ENCODE peak calls at places on chromosome 12, in four cellular contexts. One of them, this sample, is unnamed.

GRCh38 chr12:7995266-7995963 is 37.1 kb upstream of the FOXJ2 start:
- DNase-seq in GM23338: peak
- DNase-seq in mesendoderm: peak
- DNase-seq in astrocyte: peak
- DNase-seq in this sample: peak

GRCh38 chr12:129934977-129935376 is 31.2 kb upstream of the TMEM132D start:
- DNase-seq in GM23338: no peak
- DNase-seq in mesendoderm: no peak
- DNase-seq in astrocyte: no peak
- DNase-seq in this sample: no peak

GRCh38 chr12:122449317-122449716 is 26.8 kb upstream of the CLIP1 start:
- DNase-seq in mesendoderm: no peak
- DNase-seq in astrocyte: peak
- DNase-seq in GM23338: no peak
- DNase-seq in this sample: peak

GRCh38 chr12:125194999-125195398 is 129.8 kb downstream of the AACS start:
- DNase-seq in astrocyte: no peak
- DNase-seq in mesendoderm: no peak
- DNase-seq in GM23338: no peak
- DNase-seq in this sample: no peak

GRCh38 chr12:126384029-126384564 is 1318.9 kb downstream of the AACS start:
- DNase-seq in GM23338: no peak
- DNase-seq in mesendoderm: no peak
- DNase-seq in astrocyte: peak
- DNase-seq in this sample: peak

GRCh38 chr12:54026640-54027441 is 1.4 kb upstream of the HOXC6 start:
- DNase-seq in GM23338: no peak
- DNase-seq in astrocyte: no peak
- DNase-seq in mesendoderm: no peak
- DNase-seq in this sample: no peak

GRCh38 chr12:6692888-6693287 is 3.7 kb upstream of the ZNF384 start:
- DNase-seq in GM23338: peak
- DNase-seq in mesendoderm: no peak
- DNase-seq in astrocyte: no peak
- DNase-seq in this sample: no peak

GRCh38 chr12:89098390-89099102 is 253.8 kb downstream of the DUSP6 start:
- DNase-seq in GM23338: peak
- DNase-seq in astrocyte: peak
- DNase-seq in mesendoderm: peak
- DNase-seq in this sample: peak

GRCh38 chr12:66776974-66777373 is 98.1 kb upstream of the GRIP1 start:
- DNase-seq in mesendoderm: no peak
- DNase-seq in astrocyte: no peak
- DNase-seq in GM23338: no peak
- DNase-seq in this sample: no peak

GRCh38 chr12:97752129-97752528 is 289.5 kb downstream of the RMST start:
- DNase-seq in mesendoderm: no peak
- DNase-seq in GM23338: no peak
- DNase-seq in astrocyte: peak
- DNase-seq in this sample: no peak

GRCh38 chr12:130041983-130042812 is 120.1 kb upstream of the FZD10 start:
- DNase-seq in GM23338: peak
- DNase-seq in mesendoderm: peak
- DNase-seq in astrocyte: no peak
- DNase-seq in this sample: no peak

GRCh38 chr12:47156167-47156736 is 76.5 kb upstream of the AMIGO2 start:
- DNase-seq in GM23338: no peak
- DNase-seq in mesendoderm: peak
- DNase-seq in astrocyte: peak
- DNase-seq in this sample: peak

DNA sequence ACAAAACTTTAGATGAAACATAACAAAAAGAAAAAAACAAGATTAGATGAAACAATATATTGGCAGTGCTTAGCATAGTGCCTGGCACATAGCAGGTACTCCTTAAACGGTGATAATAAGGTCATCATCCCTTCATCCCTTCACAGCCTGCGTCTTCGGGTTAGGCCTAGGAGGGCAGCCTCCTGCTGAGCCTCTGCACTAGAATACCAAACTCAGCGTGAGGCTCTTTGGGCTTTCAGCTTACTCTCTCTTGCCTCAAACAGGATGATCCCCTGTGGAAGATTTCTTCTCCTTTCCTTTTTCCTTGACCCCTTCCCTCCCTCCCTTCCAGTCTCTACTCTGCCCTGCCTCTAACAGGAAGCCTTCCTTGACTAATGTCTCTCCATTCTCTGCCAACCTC is 14.4 kb upstream of the FIGNL2 start:
- DNase-seq in astrocyte: no peak
- DNase-seq in mesendoderm: peak
- DNase-seq in GM23338: peak
- DNase-seq in this sample: no peak
- H3K4me2 ChIP-seq in astrocyte: no peak
- H3K4me2 ChIP-seq in mesendoderm: peak
- H3K4me2 ChIP-seq in GM23338: peak
- H3K4me2 ChIP-seq in this sample: no peak

GRCh38 chr12:1357711-1358110 is 236.7 kb downstream of the FBXL14 start:
- DNase-seq in mesendoderm: no peak
- DNase-seq in GM23338: no peak
- DNase-seq in astrocyte: no peak
- DNase-seq in this sample: no peak
- H3K4me2 ChIP-seq in mesendoderm: no peak
- H3K4me2 ChIP-seq in GM23338: no peak
- H3K4me2 ChIP-seq in astrocyte: no peak
- H3K4me2 ChIP-seq in this sample: no peak

GRCh38 chr12:43763769-43764168 is 5.0 kb downstream of the IRAK4 start:
- DNase-seq in mesendoderm: peak
- DNase-seq in astrocyte: no peak
- DNase-seq in GM23338: no peak
- DNase-seq in this sample: peak

GRCh38 chr12:43758728-43759563 is at the start of the genes IRAK4 and PUS7L:
- DNase-seq in astrocyte: peak
- DNase-seq in mesendoderm: peak
- DNase-seq in GM23338: peak
- DNase-seq in this sample: peak

GRCh38 chr12:43760396-43760795 is 1.6 kb downstream of the IRAK4 start:
- DNase-seq in astrocyte: no peak
- DNase-seq in mesendoderm: no peak
- DNase-seq in GM23338: no peak
- DNase-seq in this sample: no peak

GRCh38 chr12:43762596-43762995 is 3.8 kb downstream of the IRAK4 start:
- DNase-seq in GM23338: peak
- DNase-seq in astrocyte: no peak
- DNase-seq in mesendoderm: peak
- DNase-seq in this sample: no peak

DNA sequence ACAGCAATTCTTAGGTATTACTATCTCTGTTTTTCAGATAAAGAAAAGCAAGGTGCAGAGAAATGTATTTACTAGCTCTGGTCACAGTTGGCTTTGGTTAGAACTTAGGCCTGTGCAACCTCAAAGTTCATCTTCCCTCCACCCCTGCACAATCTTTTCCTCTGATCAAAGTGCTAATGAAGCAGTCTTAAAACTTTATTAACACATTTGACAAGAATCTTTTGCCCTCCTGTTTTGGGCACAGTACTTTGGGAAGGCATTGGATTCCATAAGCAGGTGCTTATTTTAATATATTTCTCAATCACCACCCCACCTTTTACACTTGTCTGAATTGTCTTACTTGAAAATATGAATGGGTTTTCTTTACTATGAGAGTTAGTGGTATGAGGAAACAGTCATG is 2.8 kb downstream of the IRAK4 start:
- DNase-seq in mesendoderm: no peak
- DNase-seq in astrocyte: no peak
- DNase-seq in GM23338: no peak
- DNase-seq in this sample: no peak
- H3K4me2 ChIP-seq in mesendoderm: no peak
- H3K4me2 ChIP-seq in astrocyte: no peak
- H3K4me2 ChIP-seq in GM23338: peak
- H3K4me2 ChIP-seq in this sample: peak

GRCh38 chr12:110639336-110640178 is 25.6 kb downstream of the TCTN1 start:
- DNase-seq in astrocyte: peak
- DNase-seq in GM23338: no peak
- DNase-seq in mesendoderm: no peak
- DNase-seq in this sample: peak
- H3K4me2 ChIP-seq in astrocyte: peak
- H3K4me2 ChIP-seq in GM23338: no peak
- H3K4me2 ChIP-seq in mesendoderm: no peak
- H3K4me2 ChIP-seq in this sample: peak

GRCh38 chr12:28066879-28067278 is 94.3 kb upstream of the PTHLH start:
- DNase-seq in GM23338: no peak
- DNase-seq in mesendoderm: no peak
- DNase-seq in astrocyte: no peak
- DNase-seq in this sample: no peak
- H3K4me2 ChIP-seq in GM23338: no peak
- H3K4me2 ChIP-seq in mesendoderm: no peak
- H3K4me2 ChIP-seq in astrocyte: no peak
- H3K4me2 ChIP-seq in this sample: no peak

DNA sequence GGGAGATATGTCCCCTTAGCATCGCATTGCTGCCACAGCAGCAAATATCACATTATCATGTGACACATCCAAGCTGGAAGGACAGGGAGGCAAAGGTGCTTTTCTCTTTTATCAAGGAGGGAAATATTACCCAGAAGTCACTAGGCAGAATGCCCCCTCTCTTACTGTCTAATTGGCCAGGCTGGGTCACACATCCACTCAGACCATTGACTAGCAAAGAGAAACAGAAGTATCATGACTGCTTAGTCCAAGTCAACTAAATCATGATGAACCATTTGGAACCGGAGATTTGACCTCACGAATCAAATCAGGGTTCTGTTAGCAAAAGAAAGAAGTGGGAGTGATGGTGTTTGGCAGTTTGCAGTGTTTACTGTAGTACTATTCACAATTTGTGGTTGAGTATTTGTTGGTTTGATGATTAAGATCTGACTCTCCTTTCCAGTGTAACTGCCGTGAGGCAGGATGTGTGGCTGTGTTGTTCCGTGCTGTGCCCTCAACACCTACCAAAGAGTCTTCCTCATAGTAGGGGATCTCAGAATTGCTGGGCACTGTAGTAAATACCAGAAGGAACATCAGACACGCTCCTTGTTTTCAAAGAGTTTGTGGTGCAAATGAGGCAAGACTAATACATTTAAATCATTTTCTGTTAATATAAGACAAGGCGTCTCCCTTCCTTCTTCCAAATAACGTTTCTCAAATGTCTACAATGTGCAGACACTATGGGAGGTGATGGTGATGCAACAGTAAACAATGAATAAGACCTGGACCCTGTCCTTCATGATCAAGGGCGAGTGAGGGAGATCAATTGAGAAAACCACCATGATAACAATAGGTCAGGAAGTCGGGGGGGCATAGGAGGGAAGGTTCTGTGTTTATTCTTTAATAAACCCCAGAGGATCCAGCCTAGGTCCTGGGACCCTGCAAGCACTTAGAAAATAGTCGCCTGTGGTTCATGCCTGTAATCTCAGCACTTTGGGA is 194.4 kb upstream of the CRY1 start:
- DNase-seq in mesendoderm: no peak
- DNase-seq in GM23338: no peak
- DNase-seq in astrocyte: peak
- DNase-seq in this sample: peak
- H3K4me2 ChIP-seq in mesendoderm: no peak
- H3K4me2 ChIP-seq in GM23338: no peak
- H3K4me2 ChIP-seq in astrocyte: peak
- H3K4me2 ChIP-seq in this sample: peak

GRCh38 chr12:109098142-109098652 is 800 bp downstream of the UNG start:
- DNase-seq in GM23338: no peak
- DNase-seq in mesendoderm: no peak
- DNase-seq in astrocyte: peak
- DNase-seq in this sample: peak

GRCh38 chr12:109098671-109099070 is 1.3 kb downstream of the UNG start:
- DNase-seq in astrocyte: peak
- DNase-seq in GM23338: no peak
- DNase-seq in mesendoderm: peak
- DNase-seq in this sample: peak

GRCh38 chr12:109097435-109098141 is at the start of gene UNG:
- DNase-seq in astrocyte: peak
- DNase-seq in GM23338: peak
- DNase-seq in mesendoderm: peak
- DNase-seq in this sample: peak

GRCh38 chr12:109097140-109097434 is 310 bp upstream of the UNG start:
- DNase-seq in mesendoderm: no peak
- DNase-seq in GM23338: no peak
- DNase-seq in astrocyte: no peak
- DNase-seq in this sample: no peak

GRCh38 chr12:109099426-109100020 is 2.1 kb downstream of the UNG start:
- DNase-seq in astrocyte: peak
- DNase-seq in mesendoderm: no peak
- DNase-seq in GM23338: no peak
- DNase-seq in this sample: peak
- H3K4me2 ChIP-seq in astrocyte: peak
- H3K4me2 ChIP-seq in mesendoderm: no peak
- H3K4me2 ChIP-seq in GM23338: peak
- H3K4me2 ChIP-seq in this sample: peak